ENCODE peak calls at places on chromosomes 12 and 14, in seven cellular contexts. Q is HFFc6, E is GM12865, S is mesothelial cell of epicardium, F is mucosa of descending colon, A is ovary, R is fibroblast of villous mesenchyme. Y is an unnamed sample.

GRCh38 chr12:112401903-112402498 is 7.4 kb downstream of the RPL6 start:
- DNase-seq in Q (no peak), F (no peak), R (no peak), S (no peak), E (no peak), A (no peak), Y (no peak)

GRCh38 chr14:77108753-77109152 is 10.7 kb downstream of the CIPC start:
- DNase-seq in R (no peak), Q (no peak), S (no peak), F (no peak), A (no peak), E (no peak), Y (no peak)

GRCh38 chr14:22370084-22370847 is 218.8 kb downstream of the DAD1 start:
- DNase-seq in S (no peak), Q (peak; percentile 4), E (no peak), F (no peak), A (no peak), R (no peak), Y (no peak)

GRCh38 chr14:39884091-39884490 is 451.9 kb upstream of the FBXO33 start:
- DNase-seq in A (no peak), E (no peak), R (no peak), F (no peak), Q (no peak), S (no peak), Y (no peak)

GRCh38 chr14:23172096-23172495 is 11.4 kb downstream of the SLC7A8 start:
- DNase-seq in Q (no peak), S (no peak), A (no peak), F (no peak), E (no peak), R (no peak), Y (no peak)

GRCh38 chr12:119208626-119209061 is 29.9 kb downstream of the HSPB8 start:
- DNase-seq in Q (peak; percentile 58), S (no peak), F (peak; percentile 39), R (peak; percentile 70), A (no peak), E (no peak), Y (no peak)

GRCh38 chr12:68958337-68958736 is 25.4 kb upstream of the CPM start:
- DNase-seq in F (no peak), A (no peak), E (peak; percentile 57), R (no peak), S (no peak), Q (no peak), Y (peak; percentile 50)

GRCh38 chr12:3225154-3225795 is 148.1 kb downstream of the TSPAN9 start:
- DNase-seq in A (no peak), R (peak; percentile 76), Q (peak; percentile 37), F (no peak), S (no peak), E (no peak), Y (no peak)

GRCh38 chr12:12482150-12482761 is 80.4 kb downstream of the DUSP16 start:
- DNase-seq in Q (no peak), R (no peak), A (no peak), E (no peak), F (no peak), S (no peak), Y (no peak)

GRCh38 chr12:44000309-44000952 is 164.6 kb downstream of the TMEM117 start:
- DNase-seq in F (peak; percentile 34), S (no peak), R (peak; percentile 36), A (no peak), E (peak; percentile 69), Q (peak; percentile 61), Y (peak; percentile 49)

GRCh38 chr14:69316449-69317391 is 56.8 kb downstream of the GALNT16 start:
- DNase-seq in E (no peak), A (peak; percentile 60), F (no peak), S (peak; percentile 34), Q (peak; percentile 95), R (peak; percentile 86), Y (no peak)

GRCh38 chr14:50892255-50892654 is 20.4 kb downstream of the ABHD12B start:
- DNase-seq in E (no peak), S (no peak), A (no peak), R (no peak), Q (no peak), F (peak; percentile 59), Y (no peak)

GRCh38 chr12:49298160-49298559 is 3.2 kb downstream of the PRPH start:
- DNase-seq in A (no peak), S (no peak), E (peak; percentile 26), R (no peak), F (no peak), Q (no peak), Y (peak; percentile 26)
- TF ChIP-seq CTCF in A (no peak), S (no peak), E (peak; percentile 36), R (no peak), F (no peak), Q (peak; percentile 53), Y (no peak)

GRCh38 chr14:99224116-99224910 is 47.7 kb downstream of the BCL11B start:
- DNase-seq in A (no peak), E (no peak), F (peak; percentile 15), R (no peak), Q (no peak), S (no peak), Y (no peak)
- TF ChIP-seq CTCF in A (no peak), E (no peak), F (no peak), R (no peak), Q (no peak), S (no peak), Y (no peak)

DNA sequence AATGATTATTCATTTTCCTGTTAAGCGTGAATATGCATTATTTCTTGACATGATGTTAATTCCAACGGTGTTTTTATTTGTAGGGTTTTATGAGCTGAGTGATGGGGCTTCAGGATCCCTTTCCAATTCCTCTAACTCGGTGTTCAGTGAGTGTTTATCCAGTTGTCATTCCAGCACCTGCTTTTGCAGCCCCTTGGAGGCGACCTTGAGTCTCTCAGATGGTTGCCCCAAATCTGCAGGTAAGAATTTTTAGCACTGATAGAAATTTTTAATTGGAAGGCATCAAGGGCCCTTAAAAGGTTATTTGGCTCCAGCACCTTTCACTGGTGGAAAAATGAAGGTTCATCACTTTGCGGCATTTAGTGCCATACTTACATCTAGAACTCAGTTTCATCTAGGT is 3.7 kb downstream of the DACT1 start:
- DNase-seq in R (no peak), S (no peak), E (no peak), Q (no peak), F (no peak), A (no peak), Y (no peak)
- TF ChIP-seq CTCF in R (peak; percentile 16), S (no peak), E (peak; percentile 3), Q (peak; percentile 59), F (no peak), A (no peak), Y (no peak)

GRCh38 chr12:130041983-130042812 is 120.1 kb upstream of the FZD10 start:
- DNase-seq in R (no peak), S (peak; percentile 87), E (no peak), F (peak; percentile 49), A (no peak), Q (no peak), Y (no peak)
- TF ChIP-seq CTCF in R (no peak), S (peak; percentile 97), E (peak; percentile 19), F (peak; percentile 54), A (no peak), Q (peak; percentile 43), Y (peak; percentile 25)

GRCh38 chr12:4286228-4286627 is 12.7 kb downstream of the CCND2 start:
- DNase-seq in F (no peak), S (no peak), R (no peak), E (no peak), Q (no peak), A (no peak), Y (no peak)
- TF ChIP-seq CTCF in F (no peak), S (no peak), R (no peak), E (no peak), Q (no peak), A (no peak), Y (no peak)

Y was measured in GM20000.